ENCODE peak calls at places on chromosomes 3 and 15, in nine cellular contexts. P is pancreas; V is right cardiac atrium; Z is AG08395; G is GM10248; I is head of caudate nucleus; A is nephron progenitor cell; U is GM04503; L is activated CD4-positive, alpha-beta memory T cell treated with anti-CD3 and anti-CD28 coated beads, Interleukin-2, amount 10 ng/mL, durations not matched to agents 7 days and 5 days. T is an unnamed sample.

GRCh38 chr3:69671082-69671952 is 67.9 kb upstream of the MITF start:
- DNase-seq in P (no peak), L (no peak), G (peak; percentile 44), Z (peak; percentile 62), I (peak; percentile 44), U (no peak), V (no peak), A (peak; percentile 26), T (peak; percentile 52)

GRCh38 chr3:100880845-100881244 is 112.4 kb downstream of the ABI3BP start:
- DNase-seq in Z (no peak), A (no peak), G (no peak), P (no peak), V (no peak), U (no peak), I (no peak), L (no peak), T (no peak)

GRCh38 chr3:32602206-32602605 is 31.5 kb upstream of the DYNC1LI1 start:
- DNase-seq in V (no peak), P (no peak), A (no peak), U (no peak), L (no peak), Z (no peak), I (no peak), G (no peak), T (no peak)

GRCh38 chr15:71565636-71566160 is 244.7 kb upstream of the NR2E3 start:
- DNase-seq in A (no peak), Z (no peak), L (no peak), G (no peak), P (no peak), I (no peak), V (no peak), U (no peak), T (no peak)

GRCh38 chr3:183181606-183182005 is 19.1 kb upstream of the LAMP3 start:
- DNase-seq in P (no peak), L (no peak), Z (no peak), A (no peak), G (no peak), I (no peak), U (no peak), V (no peak), T (no peak)

GRCh38 chr3:141769171-141769894 is 6.1 kb downstream of the GRK7 start:
- DNase-seq in P (no peak), Z (peak; percentile 14), L (no peak), G (no peak), V (no peak), U (no peak), I (no peak), A (no peak), T (no peak)

GRCh38 chr15:83398591-83398990 is 48.5 kb upstream of the SH3GL3 start:
- DNase-seq in A (no peak), Z (peak; percentile 84), L (no peak), G (no peak), I (no peak), V (no peak), P (no peak), U (peak; percentile 37), T (no peak)

GRCh38 chr15:82851981-82852511 is 42.6 kb downstream of the WHAMM start:
- DNase-seq in G (no peak), A (no peak), L (peak; percentile 5), I (no peak), Z (peak; percentile 43), V (no peak), U (no peak), P (no peak), T (no peak)

GRCh38 chr3:60366491-60366890 is 884.8 kb downstream of the FHIT start:
- DNase-seq in G (no peak), P (no peak), Z (no peak), U (no peak), A (no peak), V (no peak), I (no peak), L (no peak), T (no peak)

GRCh38 chr15:29057856-29058255 is 172.1 kb downstream of the APBA2 start:
- DNase-seq in P (no peak), V (no peak), Z (no peak), I (no peak), U (no peak), A (no peak), G (no peak), L (no peak), T (no peak)

GRCh38 chr3:42080452-42080872 is 10.7 kb upstream of the TRAK1 start:
- DNase-seq in A (no peak), V (no peak), U (peak; percentile 57), P (no peak), L (no peak), G (no peak), I (peak; percentile 64), Z (peak; percentile 56), T (no peak)

GRCh38 chr15:58249646-58250312 is 111.6 kb downstream of the AQP9 start:
- DNase-seq in I (no peak), L (no peak), V (no peak), U (no peak), A (no peak), Z (no peak), G (no peak), P (no peak), T (no peak)

GRCh38 chr3:174198199-174198598 is 660.9 kb upstream of the NAALADL2 start:
- DNase-seq in A (no peak), L (no peak), I (no peak), G (no peak), V (no peak), Z (no peak), P (no peak), U (no peak), T (no peak)

GRCh38 chr3:132029182-132029902 is 5.5 kb downstream of the CPNE4 start:
- DNase-seq in G (peak; percentile 73), P (peak; percentile 91), L (peak; percentile 66), Z (peak; percentile 85), U (no peak), A (peak; percentile 93), V (peak; percentile 83), I (peak; percentile 90), T (peak; percentile 81)

GRCh38 chr15:77834276-77834990 is 201.7 kb upstream of the LINGO1 start:
- DNase-seq in Z (no peak), G (no peak), U (no peak), I (no peak), P (peak; percentile 5), L (no peak), A (no peak), V (no peak), T (no peak)

GRCh38 chr3:50484681-50485263 is 18.7 kb downstream of the CACNA2D2 start:
- DNase-seq in V (no peak), Z (no peak), G (no peak), I (no peak), U (no peak), A (no peak), P (no peak), L (no peak), T (no peak)

GRCh38 chr15:64503197-64503596 is 42.8 kb downstream of the ZNF609 start:
- DNase-seq in P (no peak), V (no peak), A (peak; percentile 17), I (no peak), G (no peak), L (no peak), U (no peak), Z (peak; percentile 39), T (no peak)

GRCh38 chr3:187987919-187988318 is 166.0 kb upstream of the LPP start:
- DNase-seq in G (no peak), I (no peak), P (no peak), A (no peak), L (peak; percentile 72), U (no peak), V (no peak), Z (no peak), T (no peak)

GRCh38 chr3:14451844-14452533 is 49.6 kb downstream of the SLC6A6 start:
- DNase-seq in A (no peak), V (peak; percentile 69), Z (peak; percentile 89), I (no peak), U (peak; percentile 75), G (no peak), P (no peak), L (no peak), T (no peak)

GRCh38 chr15:27956285-27956684 is 142.8 kb downstream of the OCA2 start:
- DNase-seq in U (no peak), P (no peak), A (peak; percentile 45), Z (no peak), G (no peak), L (no peak), I (no peak), V (no peak), T (no peak)

GRCh38 chr15:66730168-66731014 is 28.4 kb downstream of the SMAD6 start:
- DNase-seq in L (peak; percentile 23), U (no peak), P (no peak), I (no peak), Z (peak; percentile 66), A (no peak), V (no peak), G (no peak), T (no peak)

GRCh38 chr3:18237251-18238005 is 187.7 kb downstream of the SATB1 start:
- DNase-seq in P (no peak), U (peak; percentile 12), V (peak; percentile 11), A (no peak), Z (peak; percentile 35), I (no peak), G (peak; percentile 13), L (no peak), T (no peak)

GRCh38 chr3:10122724-10123123 is 7.2 kb downstream of the BRK1 start:
- DNase-seq in P (no peak), U (no peak), Z (no peak), L (no peak), A (no peak), I (no peak), G (no peak), V (no peak), T (no peak)

GRCh38 chr15:57135800-57136199 is 217.4 kb downstream of the TCF12 start:
- DNase-seq in I (no peak), A (no peak), G (no peak), P (no peak), V (no peak), U (no peak), L (no peak), Z (no peak), T (no peak)

GRCh38 chr3:158713094-158713499 is 19.2 kb downstream of the RARRES1 start:
- DNase-seq in G (no peak), L (no peak), V (peak; percentile 78), Z (no peak), U (no peak), I (peak; percentile 47), A (no peak), P (no peak), T (peak; percentile 38)

GRCh38 chr15:33234019-33234418 is 39.5 kb upstream of the FMN1 start:
- DNase-seq in I (no peak), P (no peak), L (no peak), A (no peak), U (no peak), Z (peak; percentile 44), G (no peak), V (no peak), T (no peak)

GRCh38 chr15:83108266-83109219 is 1.1 kb downstream of the TM6SF1 start:
- DNase-seq in Z (no peak), G (peak; percentile 53), U (no peak), V (peak; percentile 62), L (peak; percentile 61), A (no peak), P (no peak), I (peak; percentile 57), T (peak; percentile 56)